ENCODE peak calls at places on chromosomes 7 and 10, in ten cellular contexts. P is activated CD4-positive, alpha-beta T cell treated with anti-CD3 and anti-CD28 coated beads for 24 hours; N is neuronal stem cell; F is nephron progenitor cell; H is HEK293T; J is NCI-H460; B is foreskin fibroblast; G is stimulated activated CD4-positive, alpha-beta T cell treated with anti-CD3 and anti-CD28 coated beads, TNF-alpha, amount 100 ng/mL, for 48 hours; Z is EL; A is CD8-positive, alpha-beta memory T cell. K is an unnamed sample.

GRCh38 chr10:98577578-98577977 is 130.8 kb upstream of the HPS1 start:
- DNase-seq in P (no peak), N (no peak), F (no peak), H (no peak), J (no peak), B (no peak), G (no peak), Z (no peak), A (no peak), K (no peak)

GRCh38 chr10:34710391-34710751 is 104.7 kb downstream of the PARD3 start:
- DNase-seq in P (no peak), N (no peak), F (no peak), H (no peak), J (no peak), B (peak; percentile 56), G (no peak), Z (peak; percentile 36), A (no peak), K (no peak)

GRCh38 chr7:64183126-64183742 is 23.8 kb upstream of the ZNF735 start:
- DNase-seq in P (peak; percentile 18), N (no peak), F (no peak), H (peak; percentile 25), J (no peak), B (no peak), G (no peak), Z (no peak), A (peak; percentile 59), K (peak; percentile 6)

GRCh38 chr7:106462365-106462859 is 177.6 kb upstream of the NAMPT start:
- DNase-seq in P (no peak), N (no peak), F (no peak), H (no peak), J (peak; percentile 74), B (no peak), G (no peak), Z (peak; percentile 46), A (no peak), K (no peak)

GRCh38 chr7:2403718-2404648 is 572 bp downstream of the CHST12 start:
- DNase-seq in P (no peak), N (peak; percentile 43), F (peak; percentile 52), H (peak; percentile 52), J (no peak), B (peak; percentile 28), G (no peak), Z (peak; percentile 50), A (no peak), K (no peak)

GRCh38 chr7:51005074-51005473 is 222.4 kb upstream of the GRB10 start:
- DNase-seq in P (no peak), N (no peak), F (no peak), H (no peak), J (no peak), B (no peak), G (no peak), Z (no peak), A (no peak), K (no peak)

GRCh38 chr10:101901340-101901739 is 57.7 kb upstream of the KCNIP2 start:
- DNase-seq in P (no peak), N (no peak), F (no peak), H (no peak), J (no peak), B (no peak), G (no peak), Z (no peak), A (no peak), K (peak; percentile 10)

GRCh38 chr7:55252386-55252785 is 112.8 kb upstream of the LANCL2 start:
- DNase-seq in P (no peak), N (no peak), F (no peak), H (no peak), J (no peak), B (peak; percentile 14), G (no peak), Z (peak; percentile 67), A (no peak), K (no peak)

GRCh38 chr7:43462836-43463235 is 120.1 kb upstream of the STK17A start:
- DNase-seq in P (no peak), N (no peak), F (no peak), H (no peak), J (no peak), B (peak; percentile 10), G (no peak), Z (no peak), A (no peak), K (no peak)

GRCh38 chr7:117716707-117717294 is 156.4 kb downstream of the CTTNBP2 start:
- DNase-seq in P (no peak), N (no peak), F (no peak), H (no peak), J (no peak), B (no peak), G (no peak), Z (no peak), A (no peak), K (no peak)

GRCh38 chr10:101287922-101288638 is 58.8 kb upstream of the LBX1 start:
- DNase-seq in P (no peak), N (no peak), F (peak; percentile 64), H (peak; percentile 57), J (peak; percentile 14), B (no peak), G (no peak), Z (peak; percentile 31), A (no peak), K (no peak)

GRCh38 chr10:57694956-57695605 is 572.6 kb downstream of the IPMK start:
- DNase-seq in P (no peak), N (no peak), F (no peak), H (no peak), J (no peak), B (peak; percentile 47), G (no peak), Z (peak; percentile 18), A (no peak), K (no peak)

GRCh38 chr7:80186721-80187120 is 52.1 kb downstream of the GNAI1 start:
- DNase-seq in P (no peak), N (no peak), F (no peak), H (no peak), J (no peak), B (no peak), G (no peak), Z (no peak), A (no peak), K (no peak)

GRCh38 chr10:69716711-69717560 is 84.8 kb upstream of the COL13A1 start:
- DNase-seq in P (peak; percentile 31), N (peak; percentile 65), F (peak; percentile 75), H (peak; percentile 78), J (peak; percentile 58), B (no peak), G (peak; percentile 41), Z (peak; percentile 56), A (peak; percentile 62), K (peak; percentile 73)

GRCh38 chr10:71547290-71547689 is 150.6 kb downstream of the CDH23 start:
- DNase-seq in P (no peak), N (no peak), F (no peak), H (no peak), J (no peak), B (no peak), G (no peak), Z (no peak), A (no peak), K (no peak)

GRCh38 chr7:42161723-42162122 is 75.3 kb downstream of the GLI3 start:
- DNase-seq in P (no peak), N (no peak), F (no peak), H (no peak), J (no peak), B (peak; percentile 50), G (no peak), Z (no peak), A (no peak), K (no peak)

GRCh38 chr10:116634126-116634975 is 13.6 kb downstream of the PNLIPRP2 start:
- DNase-seq in P (no peak), N (no peak), F (no peak), H (no peak), J (no peak), B (no peak), G (no peak), Z (no peak), A (no peak), K (no peak)

GRCh38 chr10:88553116-88553752 is 29.9 kb downstream of the RNLS start:
- DNase-seq in P (peak; percentile 5), N (peak; percentile 29), F (peak; percentile 20), H (peak; percentile 55), J (peak; percentile 60), B (peak; percentile 83), G (no peak), Z (peak; percentile 63), A (peak; percentile 33), K (peak; percentile 33)

GRCh38 chr7:139745330-139746143 is 32.3 kb downstream of the HIPK2 start:
- DNase-seq in P (no peak), N (no peak), F (no peak), H (no peak), J (no peak), B (peak; percentile 64), G (no peak), Z (no peak), A (no peak), K (no peak)

GRCh38 chr7:142482899-142483658 is 225.2 kb upstream of the PRSS58 start:
- DNase-seq in P (peak; percentile 45), N (no peak), F (peak; percentile 56), H (peak; percentile 62), J (peak; percentile 45), B (peak; percentile 55), G (no peak), Z (peak; percentile 59), A (peak; percentile 66), K (peak; percentile 73)

GRCh38 chr10:76558586-76558985 is 1079.0 kb downstream of the KCNMA1 start:
- DNase-seq in P (no peak), N (no peak), F (no peak), H (no peak), J (no peak), B (peak; percentile 88), G (no peak), Z (peak; percentile 89), A (no peak), K (no peak)

GRCh38 chr7:112571852-112572607 is 91.2 kb downstream of the LSMEM1 start:
- DNase-seq in P (no peak), N (no peak), F (no peak), H (no peak), J (no peak), B (no peak), G (no peak), Z (no peak), A (no peak), K (no peak)

GRCh38 chr10:95295031-95295755 is 4.4 kb upstream of the PDLIM1 start:
- DNase-seq in P (peak; percentile 3), N (no peak), F (peak; percentile 38), H (no peak), J (no peak), B (peak; percentile 26), G (peak; percentile 8), Z (peak; percentile 59), A (peak; percentile 62), K (peak; percentile 78)

GRCh38 chr10:113129117-113129516 is 179.1 kb downstream of the TCF7L2 start:
- DNase-seq in P (no peak), N (no peak), F (no peak), H (no peak), J (no peak), B (no peak), G (no peak), Z (no peak), A (no peak), K (no peak)

GRCh38 chr10:8017276-8017675 is 37.2 kb upstream of the GATA3 start:
- DNase-seq in P (no peak), N (no peak), F (no peak), H (no peak), J (no peak), B (no peak), G (no peak), Z (no peak), A (no peak), K (no peak)

GRCh38 chr10:44935201-44935960 is 24.2 kb upstream of the RASSF4 start:
- DNase-seq in P (no peak), N (no peak), F (no peak), H (no peak), J (no peak), B (peak; percentile 78), G (no peak), Z (peak; percentile 91), A (peak; percentile 26), K (no peak)

GRCh38 chr7:131385039-131385605 is 57.4 kb downstream of the MKLN1 start:
- DNase-seq in P (no peak), N (no peak), F (no peak), H (no peak), J (no peak), B (no peak), G (no peak), Z (peak; percentile 54), A (no peak), K (no peak)

K was measured in left colon.